ENCODE peak calls at places on chromosomes 5 and 9, in six cellular contexts. B is lower lobe of right lung, S is A549, I is endothelial cell, F is AG09309, O is Calu3. H is an unnamed sample.

GRCh38 chr9:131260751-131261452 is 15.4 kb downstream of the FAM78A start:
- DNase-seq in B (no peak), F (no peak), I (no peak), O (no peak), S (no peak), H (no peak)

GRCh38 chr9:121884057-121884512 is 209.0 kb downstream of the TTLL11 start:
- DNase-seq in B (no peak), I (peak), F (no peak), O (no peak), S (no peak), H (no peak)

GRCh38 chr5:88690619-88691560 is 192.1 kb downstream of the MEF2C start:
- DNase-seq in B (peak), I (peak), O (peak), S (peak), F (peak), H (no peak)

GRCh38 chr5:140605879-140606278 is 27.1 kb downstream of the CD14 start:
- DNase-seq in I (no peak), B (no peak), O (no peak), F (no peak), S (no peak), H (no peak)

GRCh38 chr9:38387751-38388150 is 4.8 kb upstream of the ALDH1B1 start:
- DNase-seq in F (no peak), O (no peak), B (no peak), S (no peak), I (no peak), H (no peak)

GRCh38 chr5:158451203-158451982 is 592.4 kb upstream of the CLINT1 start:
- DNase-seq in B (no peak), F (no peak), O (no peak), S (no peak), I (no peak), H (no peak)

GRCh38 chr5:94316916-94317838 is 301.2 kb downstream of the KIAA0825 start:
- DNase-seq in I (no peak), O (no peak), S (no peak), B (no peak), F (no peak), H (no peak)

GRCh38 chr9:34984049-34984448 is 5.5 kb upstream of the DNAJB5 start:
- DNase-seq in F (no peak), O (no peak), S (no peak), I (peak), B (no peak), H (no peak)

GRCh38 chr9:105114318-105114717 is 130.1 kb upstream of the SLC44A1 start:
- DNase-seq in S (no peak), O (no peak), I (no peak), B (no peak), F (no peak), H (no peak)

GRCh38 chr9:120569556-120569955 is 10.4 kb downstream of the CDK5RAP2 start:
- DNase-seq in O (no peak), S (no peak), B (no peak), I (no peak), F (no peak), H (no peak)

GRCh38 chr5:179414459-179415215 is 69.4 kb upstream of the ADAMTS2 start:
- DNase-seq in B (no peak), F (no peak), O (no peak), I (no peak), S (no peak), H (no peak)

GRCh38 chr9:6525326-6526040 is 112.5 kb downstream of the UHRF2 start:
- DNase-seq in F (no peak), I (no peak), S (no peak), B (no peak), O (no peak), H (no peak)

GRCh38 chr5:83547156-83547555 is 75.6 kb downstream of the VCAN start:
- DNase-seq in S (no peak), O (no peak), I (no peak), F (no peak), B (no peak), H (no peak)

GRCh38 chr5:95682891-95683290 is at the start of gene SPATA9:
- DNase-seq in B (no peak), O (no peak), F (no peak), S (no peak), I (no peak), H (no peak)

GRCh38 chr5:114201332-114201731 is 160.5 kb upstream of the KCNN2 start:
- DNase-seq in S (no peak), B (no peak), F (no peak), O (no peak), I (no peak), H (no peak)

GRCh38 chr5:171667341-171668096 is 118.1 kb upstream of the SMIM23 start:
- DNase-seq in O (peak), F (peak), B (peak), S (no peak), I (no peak), H (peak)

GRCh38 chr5:56575821-56576220 is 239.5 kb upstream of the MAP3K1 start:
- DNase-seq in B (no peak), I (no peak), O (no peak), F (no peak), S (no peak), H (no peak)

GRCh38 chr9:95157491-95158151 is 159.9 kb downstream of the FANCC start:
- DNase-seq in S (no peak), B (no peak), O (no peak), F (no peak), I (no peak), H (no peak)

GRCh38 chr5:66829826-66830225 is 233.6 kb downstream of the MAST4 start:
- DNase-seq in O (no peak), F (no peak), I (no peak), B (no peak), S (no peak), H (no peak)

GRCh38 chr5:111512026-111512405 is 319 bp downstream of the STARD4 start:
- DNase-seq in O (no peak), B (no peak), F (no peak), I (no peak), S (peak), H (peak)

GRCh38 chr9:114281421-114282103 is 41.3 kb upstream of the ORM1 start:
- DNase-seq in O (no peak), F (no peak), S (no peak), B (peak), I (no peak), H (no peak)

GRCh38 chr5:39376293-39376714 is 12.0 kb upstream of the C9 start:
- DNase-seq in S (peak), I (peak), B (no peak), O (peak), F (no peak), H (no peak)
- TF ChIP-seq CTCF in S (peak), I (peak), B (peak), O (peak), F (peak), H (peak)

DNA sequence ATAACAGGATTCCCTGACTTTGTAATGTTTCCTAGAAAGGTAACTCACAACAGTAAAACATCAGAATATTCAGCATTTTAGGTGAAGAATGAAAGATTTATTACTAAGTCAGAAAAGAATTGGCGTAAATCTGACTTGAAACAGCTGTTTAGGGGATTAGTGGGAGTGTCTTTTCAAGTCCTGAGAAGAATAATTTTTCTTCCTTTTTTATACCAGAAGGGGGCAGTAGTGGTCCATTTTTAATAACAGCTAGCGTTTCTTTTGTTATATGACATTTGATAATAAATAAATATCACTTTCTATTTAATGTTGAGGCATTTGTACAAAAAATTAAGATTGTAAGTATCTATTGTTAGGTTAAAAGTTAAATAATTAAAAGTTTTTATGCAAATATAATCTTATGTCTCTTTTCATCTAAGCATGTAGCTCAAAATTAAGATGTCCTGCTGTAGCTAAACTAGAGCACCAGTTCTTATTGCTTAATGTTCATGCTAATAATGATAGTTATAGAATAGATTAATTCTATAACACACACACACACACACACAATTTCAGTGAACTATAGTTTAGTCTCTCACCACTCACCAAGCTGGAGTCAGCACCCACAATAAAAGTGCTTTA is 258.7 kb upstream of the ARRDC3 start:
- DNase-seq in B (no peak), I (no peak), O (no peak), S (peak), F (peak), H (no peak)
- TF ChIP-seq CTCF in B (peak), I (peak), O (peak), S (peak), F (peak), H (peak)

GRCh38 chr9:100671811-100672305 is 94.0 kb downstream of the CAVIN4 start:
- DNase-seq in F (no peak), S (no peak), B (no peak), I (no peak), O (no peak), H (no peak)

GRCh38 chr9:100668024-100668423 is 90.1 kb downstream of the CAVIN4 start:
- DNase-seq in F (no peak), S (no peak), B (no peak), O (no peak), I (no peak), H (no peak)

GRCh38 chr9:100669968-100670367 is 92.1 kb downstream of the CAVIN4 start:
- DNase-seq in I (no peak), O (no peak), S (no peak), F (no peak), B (no peak), H (no peak)

GRCh38 chr9:100673249-100673648 is 95.4 kb downstream of the CAVIN4 start:
- DNase-seq in B (no peak), F (no peak), S (no peak), I (no peak), O (no peak), H (no peak)

GRCh38 chr9:100670719-100671118 is 92.8 kb downstream of the CAVIN4 start:
- DNase-seq in B (no peak), S (no peak), I (no peak), O (no peak), F (no peak), H (no peak)
- TF ChIP-seq CTCF in B (no peak), S (no peak), I (no peak), O (no peak), F (no peak), H (no peak)

GRCh38 chr5:4144608-4145007 is 549.0 kb downstream of the IRX1 start:
- DNase-seq in B (no peak), I (no peak), O (no peak), S (no peak), F (no peak), H (no peak)

GRCh38 chr5:4142842-4143241 is 547.2 kb downstream of the IRX1 start:
- DNase-seq in B (no peak), F (no peak), I (no peak), O (no peak), S (no peak), H (no peak)
- TF ChIP-seq CTCF in B (no peak), F (no peak), I (no peak), O (no peak), S (no peak), H (no peak)

GRCh38 chr9:15277400-15278137 is 29.4 kb downstream of the TTC39B start:
- DNase-seq in F (no peak), S (no peak), B (no peak), I (no peak), O (no peak), H (no peak)
- TF ChIP-seq CTCF in F (peak), S (peak), B (peak), I (peak), O (no peak), H (peak)

DNA sequence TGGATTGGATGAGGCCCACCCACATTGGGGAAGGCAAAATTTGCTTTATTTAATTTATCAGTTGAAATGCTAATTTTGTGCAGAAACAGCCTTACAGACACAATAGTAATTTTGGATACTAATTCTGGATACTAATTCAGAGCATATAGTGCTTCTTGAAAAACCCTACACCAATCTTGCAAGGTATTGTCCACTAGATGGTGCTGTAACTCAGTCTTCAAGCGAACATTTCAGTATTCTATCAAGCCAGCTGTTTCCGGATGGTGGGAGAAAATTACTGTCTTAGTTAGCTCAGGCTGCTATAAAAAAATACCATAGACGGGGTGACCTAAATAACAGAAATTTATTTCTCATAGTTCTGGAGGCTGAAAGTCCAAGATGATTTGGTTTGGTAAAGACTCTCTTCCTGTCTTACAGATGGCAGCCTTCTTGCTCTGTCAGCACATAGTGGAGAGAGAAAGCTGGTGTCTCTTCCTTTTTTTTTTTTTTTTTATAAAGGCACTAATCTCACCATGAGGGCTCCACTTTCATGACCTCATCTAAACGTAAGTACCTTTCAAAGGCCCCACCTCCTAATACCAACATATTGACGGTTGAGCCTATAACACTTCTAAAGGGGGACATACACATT is 1306.5 kb upstream of the CDH9 start:
- DNase-seq in B (no peak), F (no peak), S (no peak), I (peak), O (peak), H (no peak)
- TF ChIP-seq CTCF in B (peak), F (no peak), S (peak), I (peak), O (peak), H (peak)

DNA sequence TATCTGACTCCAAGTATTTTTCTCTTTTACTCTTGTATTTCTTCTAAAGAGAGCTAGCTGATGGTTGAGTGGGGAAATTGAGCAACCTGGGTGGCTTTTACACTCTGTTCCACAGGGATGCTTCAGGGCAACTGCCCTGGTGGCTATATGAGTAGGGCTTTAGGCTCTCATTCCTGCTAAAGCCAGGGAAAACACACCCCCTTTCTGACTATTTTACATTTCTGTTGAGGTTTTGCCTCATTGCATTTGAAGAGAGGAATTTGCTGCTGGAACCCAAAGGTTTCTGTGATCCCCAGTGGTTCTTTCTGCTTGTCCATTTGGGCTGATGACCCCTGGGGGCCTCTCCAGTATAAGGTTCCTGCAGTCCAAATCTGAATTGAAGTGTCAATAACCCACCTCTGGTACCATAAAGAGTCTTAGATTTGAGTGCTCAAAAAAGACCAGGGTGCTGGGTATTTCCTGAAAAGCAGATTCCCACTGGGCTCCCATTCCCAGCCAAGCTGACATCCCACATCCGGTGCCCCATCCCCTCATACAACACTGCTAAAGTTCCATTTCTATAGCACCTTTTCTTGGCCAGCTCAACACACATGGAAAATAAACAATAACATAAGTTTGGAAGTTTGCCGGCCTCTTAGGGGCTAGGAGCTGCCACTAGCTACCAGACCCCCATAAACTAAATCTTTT is 59.5 kb downstream of the PAPPA start:
- DNase-seq in O (no peak), B (no peak), F (no peak), S (no peak), I (no peak), H (no peak)
- TF ChIP-seq CTCF in O (no peak), B (no peak), F (no peak), S (no peak), I (no peak), H (no peak)

GRCh38 chr5:132748522-132749000 is 1.3 kb downstream of the CCNI2 start:
- DNase-seq in I (no peak), B (no peak), S (no peak), F (no peak), O (no peak), H (no peak)

GRCh38 chr5:132747693-132748440 is 641 bp downstream of the CCNI2 start:
- DNase-seq in B (peak), S (no peak), F (no peak), O (peak), I (peak), H (no peak)

GRCh38 chr5:132744659-132745058 is 2.6 kb upstream of the CCNI2 start:
- DNase-seq in I (no peak), S (no peak), O (no peak), B (no peak), F (no peak), H (no peak)

GRCh38 chr5:132747064-132747692 is at the start of gene CCNI2:
- DNase-seq in B (peak), S (peak), O (peak), I (peak), F (no peak), H (peak)

GRCh38 chr5:132746592-132747063 is 598 bp upstream of the CCNI2 start:
- DNase-seq in B (no peak), I (no peak), S (no peak), F (no peak), O (peak), H (no peak)
- TF ChIP-seq CTCF in B (no peak), I (no peak), S (peak), F (peak), O (no peak), H (no peak)

DNA sequence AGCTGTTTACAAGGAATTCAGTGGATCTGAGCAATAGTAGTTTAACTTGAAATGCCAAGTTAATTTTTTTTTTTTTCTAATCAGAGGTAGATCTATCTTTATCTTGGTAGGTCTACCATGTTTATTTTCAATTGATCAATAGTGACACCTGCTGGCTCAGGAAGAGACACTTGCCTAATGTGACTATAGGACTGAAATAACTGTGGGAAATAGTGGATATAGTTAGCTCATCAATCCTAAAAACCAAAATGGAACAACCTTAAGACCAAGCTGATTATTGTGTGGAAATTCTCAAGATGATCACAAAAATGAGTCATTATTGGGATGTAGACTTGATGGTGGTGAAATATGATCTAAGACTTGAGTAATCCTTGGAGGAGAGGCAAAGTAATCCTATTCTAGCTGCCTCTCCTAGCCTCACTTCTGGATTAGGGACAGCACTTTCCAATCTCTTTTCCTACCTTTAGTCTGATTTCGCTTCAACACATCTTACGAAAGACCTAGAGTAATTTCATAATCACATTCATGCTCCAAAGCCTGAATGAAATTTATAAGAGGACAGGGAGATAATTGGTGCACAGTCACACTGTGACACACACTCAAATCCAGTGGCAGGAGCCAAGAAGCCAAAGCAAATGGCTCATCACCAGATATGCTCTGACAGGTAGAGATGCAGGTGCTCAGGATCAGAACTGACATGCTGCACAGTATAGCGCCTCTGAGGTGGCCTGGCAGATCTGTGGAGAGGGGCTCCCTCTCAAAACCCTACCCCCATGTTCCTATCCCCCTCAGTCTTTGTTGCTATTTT is 156.3 kb downstream of the HMHB1 start:
- DNase-seq in I (no peak), O (peak), B (no peak), S (peak), F (peak), H (no peak)
- TF ChIP-seq CTCF in I (peak), O (peak), B (peak), S (peak), F (peak), H (no peak)